ENCODE peak calls at places on chromosomes 5 and 9, in six cellular contexts. L is CD4-positive, CD25-positive, alpha-beta regulatory T cell; Y is left ventricle myocardium inferior; H is heart left ventricle; Q is CD8-positive, alpha-beta memory T cell; U is breast epithelium. V is an unnamed sample.

GRCh38 chr5:33049298-33049697 is 338.2 kb downstream of the NPR3 start:
- DNase-seq in Q (no peak), U (no peak), Y (no peak), H (no peak), L (no peak), V (no peak)

GRCh38 chr9:92294297-92294676 is 790 bp upstream of the IARS1 start:
- DNase-seq in H (no peak), Y (no peak), Q (no peak), U (no peak), L (peak; percentile 28), V (no peak)

GRCh38 chr9:114988962-114989599 is 58.7 kb upstream of the TNFSF8 start:
- DNase-seq in Y (no peak), U (no peak), H (no peak), Q (no peak), L (no peak), V (no peak)

GRCh38 chr9:76893395-76893932 is 12.4 kb downstream of the PRUNE2 start:
- DNase-seq in Q (no peak), H (no peak), Y (no peak), L (no peak), U (no peak), V (no peak)

GRCh38 chr9:12272471-12273072 is 420.6 kb upstream of the TYRP1 start:
- DNase-seq in H (no peak), L (no peak), U (no peak), Q (no peak), Y (no peak), V (no peak)

GRCh38 chr9:83423815-83424707 is 114.1 kb downstream of the FRMD3 start:
- DNase-seq in Y (no peak), Q (no peak), H (no peak), L (no peak), U (no peak), V (no peak)

GRCh38 chr5:67156976-67157583 is 39.5 kb downstream of the CD180 start:
- DNase-seq in L (peak; percentile 81), H (no peak), Q (peak; percentile 55), Y (no peak), U (no peak), V (peak; percentile 46)

GRCh38 chr9:134061019-134061687 is 6.7 kb downstream of the BRD3 start:
- DNase-seq in Y (no peak), L (no peak), H (no peak), Q (no peak), U (no peak), V (no peak)

GRCh38 chr9:100322954-100323536 is 29.7 kb downstream of the TEX10 start:
- DNase-seq in Y (no peak), Q (no peak), H (no peak), L (peak; percentile 52), U (no peak), V (peak; percentile 4)

GRCh38 chr9:79902937-79903600 is 331.3 kb downstream of the TLE4 start:
- DNase-seq in Q (no peak), U (no peak), H (no peak), Y (no peak), L (no peak), V (no peak)

GRCh38 chr9:8361364-8361763 is 561.8 kb upstream of the DMAC1 start:
- DNase-seq in H (no peak), L (no peak), U (no peak), Q (no peak), Y (no peak), V (no peak)

GRCh38 chr5:158326241-158326640 is 467.3 kb upstream of the CLINT1 start:
- DNase-seq in U (no peak), H (no peak), L (no peak), Y (no peak), Q (no peak), V (no peak)

GRCh38 chr9:76302543-76302942 is 91.7 kb downstream of the RFK start:
- DNase-seq in H (no peak), L (no peak), Q (no peak), Y (no peak), U (no peak), V (no peak)

GRCh38 chr9:32300373-32300772 is 84.1 kb upstream of the ACO1 start:
- DNase-seq in Y (no peak), Q (no peak), L (no peak), H (no peak), U (no peak), V (no peak)

GRCh38 chr5:123119334-123119986 is 30.4 kb downstream of the PRDM6 start:
- DNase-seq in Q (no peak), Y (no peak), U (no peak), H (no peak), L (peak; percentile 1), V (no peak)

GRCh38 chr9:31542384-31543055 is 841.9 kb upstream of the ACO1 start:
- DNase-seq in L (peak; percentile 69), H (no peak), Q (peak; percentile 6), U (no peak), Y (no peak), V (no peak)

GRCh38 chr5:172102913-172103629 is 85.0 kb downstream of the STK10 start:
- DNase-seq in U (peak; percentile 66), H (peak; percentile 85), L (no peak), Y (peak; percentile 63), Q (no peak), V (no peak)

GRCh38 chr5:45521067-45521466 is 175.1 kb downstream of the HCN1 start:
- DNase-seq in Q (no peak), U (no peak), L (no peak), Y (no peak), H (no peak), V (no peak)

GRCh38 chr9:97408562-97408961 is 3.3 kb upstream of the TDRD7 start:
- DNase-seq in U (no peak), Y (no peak), H (no peak), L (no peak), Q (no peak), V (no peak)

GRCh38 chr9:109097156-109097555 is 22.6 kb downstream of the TMEM245 start:
- DNase-seq in Y (no peak), L (peak; percentile 41), U (no peak), Q (no peak), H (no peak), V (no peak)

GRCh38 chr9:6644346-6645152 is 980 bp downstream of the GLDC start:
- DNase-seq in Q (peak; percentile 17), H (no peak), U (no peak), L (peak; percentile 7), Y (no peak), V (no peak)

GRCh38 chr9:128115187-128116103 is 12.1 kb downstream of the PTGES2 start:
- DNase-seq in H (peak; percentile 16), U (no peak), Y (peak; percentile 5), L (no peak), Q (no peak), V (no peak)

GRCh38 chr5:85647349-85648127 is 970.2 kb upstream of the COX7C start:
- DNase-seq in L (no peak), Q (no peak), H (no peak), U (no peak), Y (no peak), V (no peak)

GRCh38 chr9:91945277-91946074 is 4.6 kb downstream of the ROR2 start:
- DNase-seq in L (no peak), Y (no peak), H (no peak), Q (no peak), U (no peak), V (no peak)

GRCh38 chr5:74555991-74556390 is 84.5 kb downstream of the ENC1 start:
- DNase-seq in Q (no peak), Y (no peak), U (no peak), L (no peak), H (no peak), V (no peak)

GRCh38 chr5:124650960-124651662 is 95.3 kb downstream of the ZNF608 start:
- DNase-seq in H (no peak), Q (no peak), U (no peak), L (no peak), Y (no peak), V (no peak)

GRCh38 chr5:102975040-102975439 is 144.9 kb downstream of the GIN1 start:
- DNase-seq in Y (no peak), Q (no peak), L (no peak), U (no peak), H (no peak), V (no peak)

GRCh38 chr5:36842087-36842486 is 34.5 kb upstream of the NIPBL start:
- DNase-seq in H (no peak), Q (no peak), U (no peak), L (no peak), Y (no peak), V (no peak)

GRCh38 chr5:89729623-89730390 is 679.7 kb downstream of the CETN3 start:
- DNase-seq in Y (no peak), U (no peak), H (no peak), Q (no peak), L (no peak), V (no peak)

GRCh38 chr9:16867571-16868311 is 2.7 kb downstream of the BNC2 start:
- DNase-seq in Y (no peak), U (no peak), H (no peak), L (no peak), Q (no peak), V (no peak)

GRCh38 chr5:33470544-33470943 is 29.8 kb downstream of the TARS1 start:
- DNase-seq in H (no peak), Y (no peak), L (peak; percentile 24), U (no peak), Q (no peak), V (no peak)

GRCh38 chr5:1936413-1936812 is 53.7 kb upstream of the IRX4 start:
- DNase-seq in Y (no peak), U (no peak), Q (no peak), H (no peak), L (no peak), V (no peak)

GRCh38 chr5:97006454-97006853 is 70.6 kb downstream of the LNPEP start:
- DNase-seq in L (no peak), U (no peak), Y (no peak), Q (no peak), H (no peak), V (no peak)

GRCh38 chr5:32233696-32234447 is 59.8 kb upstream of the GOLPH3 start:
- DNase-seq in L (no peak), H (no peak), U (no peak), Y (no peak), Q (no peak), V (no peak)

GRCh38 chr9:78031271-78031825 is at the start of gene GNAQ:
- DNase-seq in L (no peak), U (no peak), H (peak; percentile 38), Y (peak; percentile 33), Q (peak; percentile 70), V (no peak)

GRCh38 chr5:79133657-79134451 is 22.2 kb downstream of the BHMT start:
- DNase-seq in L (peak; percentile 80), U (peak; percentile 55), H (peak; percentile 51), Q (peak; percentile 49), Y (peak; percentile 53), V (peak; percentile 12)
- H3K27ac ChIP-seq in L (no peak overlapping the region), U (peak overlapping the region; percentile 29), H (no peak overlapping the region), Q (no peak overlapping the region), Y (peak overlapping the region; percentile 66), V (no peak overlapping the region)

GRCh38 chr9:69584746-69585145 is 87.4 kb downstream of the APBA1 start:
- DNase-seq in U (no peak), Y (no peak), L (no peak), H (no peak), Q (no peak), V (no peak)
- H3K27me3 ChIP-seq in U (no peaks in the 10 kb centered on the region), Y (no peaks in the 10 kb centered on the region), L (no peaks in the 10 kb centered on the region), H (no peaks in the 10 kb centered on the region), Q (no peaks in the 10 kb centered on the region), V (no peaks in the 10 kb centered on the region)

GRCh38 chr5:40694433-40694832 is 14.7 kb downstream of the PTGER4 start:
- DNase-seq in H (no peak), L (no peak), Y (no peak), U (no peak), Q (no peak), V (no peak)
- H3K36me3 ChIP-seq in H (peaks cover 10% of the 10 kb centered on the region), L (peaks cover 48% of the 10 kb centered on the region), Y (peaks cover 51% of the 10 kb centered on the region), U (no peaks in the 10 kb centered on the region), Q (peaks cover 23% of the 10 kb centered on the region), V (peaks cover 60% of the 10 kb centered on the region)

GRCh38 chr9:129241725-129242124 is 63.7 kb upstream of the IER5L start:
- DNase-seq in L (no peak), Y (peak; percentile 8), H (peak; percentile 18), Q (no peak), U (no peak), V (no peak)
- H3K27ac ChIP-seq in L (no peak overlapping the region), Y (no peak overlapping the region), H (no peak overlapping the region), Q (no peak overlapping the region), U (peak overlapping the region; percentile 7), V (no peak overlapping the region)